ENCODE peak calls at places on chromosomes 1 and 21, in eight cellular contexts. O is neural crest cell, L is hippocampal formation, F is EH, H is NCI-H2081, E is caudate nucleus, C is astrocyte of the spinal cord, Q is RWPE1. U is an unnamed sample.
A peak's percentile ranks its signal among the peaks of the same experiment; 100 is the strongest.

GRCh38 chr1:198234511-198235251 is 77.9 kb downstream of the NEK7 start:
- DNase-seq in O (no peak), L (no peak), F (peak; percentile 60), H (peak; percentile 47), E (no peak), C (peak; percentile 66), Q (peak; percentile 52), U (no peak)

GRCh38 chr1:40802078-40803075 is 18.8 kb downstream of the KCNQ4 start:
- DNase-seq in O (peak; percentile 63), L (no peak), F (peak; percentile 85), H (peak; percentile 21), E (peak; percentile 3), C (peak; percentile 71), Q (peak; percentile 95), U (peak; percentile 30)

GRCh38 chr1:114695430-114696093 is at the start of gene AMPD1:
- DNase-seq in O (no peak), L (no peak), F (peak; percentile 54), H (no peak), E (no peak), C (no peak), Q (no peak), U (no peak)

GRCh38 chr1:85027242-85027983 is 20.9 kb downstream of the MCOLN3 start:
- DNase-seq in O (no peak), L (no peak), F (peak; percentile 28), H (no peak), E (no peak), C (no peak), Q (no peak), U (no peak)

GRCh38 chr1:239387304-239388231 is 1.2 kb downstream of the CHRM3 start:
- DNase-seq in O (peak; percentile 14), L (no peak), F (no peak), H (peak; percentile 44), E (no peak), C (peak; percentile 1), Q (no peak), U (no peak)

GRCh38 chr1:157195521-157196244 is 57.5 kb upstream of the ETV3 start:
- DNase-seq in O (no peak), L (no peak), F (no peak), H (no peak), E (no peak), C (no peak), Q (no peak), U (no peak)

GRCh38 chr1:62180649-62181048 is 14.0 kb upstream of the L1TD1 start:
- DNase-seq in O (no peak), L (no peak), F (no peak), H (no peak), E (no peak), C (no peak), Q (no peak), U (no peak)

GRCh38 chr1:51518033-51518729 is 885 bp downstream of the EPS15 start:
- DNase-seq in O (peak; percentile 20), L (peak; percentile 56), F (peak; percentile 50), H (peak; percentile 86), E (peak; percentile 34), C (no peak), Q (peak; percentile 30), U (no peak)

GRCh38 chr1:59232209-59232608 is 64.7 kb upstream of the FGGY start:
- DNase-seq in O (no peak), L (no peak), F (no peak), H (peak; percentile 93), E (no peak), C (no peak), Q (no peak), U (peak; percentile 80)

GRCh38 chr1:83034846-83035245 is 964.1 kb downstream of the TTLL7 start:
- DNase-seq in O (no peak), L (no peak), F (peak; percentile 57), H (no peak), E (no peak), C (no peak), Q (no peak), U (no peak)

GRCh38 chr21:32463367-32463766 is 50.9 kb downstream of the EVA1C start:
- DNase-seq in O (no peak), L (no peak), F (peak; percentile 91), H (no peak), E (no peak), C (peak; percentile 62), Q (no peak), U (no peak)

GRCh38 chr1:247111259-247111635 is 7.1 kb upstream of the ZNF669 start:
- DNase-seq in O (no peak), L (no peak), F (peak; percentile 31), H (no peak), E (no peak), C (no peak), Q (no peak), U (no peak)

GRCh38 chr1:15957221-15958090 is 18.4 kb downstream of the ZBTB17 start:
- DNase-seq in O (peak; percentile 27), L (no peak), F (peak; percentile 31), H (no peak), E (no peak), C (no peak), Q (no peak), U (no peak)

GRCh38 chr1:32073387-32074229 is 869 bp downstream of the TMEM39B start:
- DNase-seq in O (no peak), L (no peak), F (no peak), H (no peak), E (no peak), C (no peak), Q (no peak), U (no peak)

GRCh38 chr1:218366322-218367052 is 21.4 kb downstream of the TGFB2 start:
- DNase-seq in O (no peak), L (no peak), F (no peak), H (peak; percentile 58), E (no peak), C (peak; percentile 54), Q (no peak), U (peak; percentile 79)

GRCh38 chr1:31181515-31182343 is 58.0 kb downstream of the NKAIN1 start:
- DNase-seq in O (peak; percentile 57), L (no peak), F (peak; percentile 47), H (peak; percentile 36), E (no peak), C (no peak), Q (peak; percentile 43), U (no peak)

GRCh38 chr1:204672482-204673216 is 12.9 kb downstream of the LRRN2 start:
- DNase-seq in O (no peak), L (peak; percentile 22), F (no peak), H (no peak), E (no peak), C (no peak), Q (no peak), U (no peak)

GRCh38 chr1:218557731-218558130 is 212.6 kb downstream of the TGFB2 start:
- DNase-seq in O (no peak), L (no peak), F (peak; percentile 23), H (peak; percentile 88), E (no peak), C (peak; percentile 59), Q (no peak), U (peak; percentile 92)

GRCh38 chr1:175419684-175420490 is 227.3 kb upstream of the KIAA0040 start:
- DNase-seq in O (no peak), L (no peak), F (no peak), H (no peak), E (no peak), C (no peak), Q (no peak), U (no peak)

GRCh38 chr1:235919797-235920475 is 53.2 kb upstream of the LYST start:
- DNase-seq in O (no peak), L (no peak), F (peak; percentile 83), H (peak; percentile 86), E (no peak), C (peak; percentile 85), Q (peak; percentile 75), U (peak; percentile 46)

GRCh38 chr1:56533621-56534020 is 45.7 kb downstream of the PLPP3 start:
- DNase-seq in O (no peak), L (no peak), F (no peak), H (no peak), E (no peak), C (no peak), Q (peak; percentile 70), U (no peak)

GRCh38 chr1:111965781-111966453 is 23.6 kb downstream of the KCND3 start:
- DNase-seq in O (no peak), L (no peak), F (no peak), H (no peak), E (no peak), C (no peak), Q (no peak), U (no peak)

GRCh38 chr1:37481289-37482003 is 7.1 kb downstream of the ZC3H12A start:
- DNase-seq in O (no peak), L (no peak), F (no peak), H (no peak), E (no peak), C (no peak), Q (no peak), U (no peak)

GRCh38 chr1:58879464-58879863 is 95.6 kb upstream of the JUN start:
- DNase-seq in O (no peak), L (no peak), F (peak; percentile 58), H (no peak), E (no peak), C (no peak), Q (no peak), U (no peak)

GRCh38 chr1:89884718-89885596 is 64.1 kb downstream of the LRRC8D start:
- DNase-seq in O (no peak), L (no peak), F (peak; percentile 63), H (no peak), E (no peak), C (no peak), Q (peak; percentile 79), U (no peak)

GRCh38 chr1:975896-976683 is 5.8 kb downstream of the PERM1 start:
- DNase-seq in O (peak; percentile 71), L (no peak), F (peak; percentile 76), H (peak; percentile 49), E (no peak), C (peak; percentile 73), Q (peak; percentile 77), U (no peak)

GRCh38 chr21:37060296-37060695 is 12.6 kb downstream of the PIGP start:
- DNase-seq in O (peak; percentile 16), L (peak; percentile 50), F (peak; percentile 96), H (peak; percentile 98), E (peak; percentile 24), C (peak; percentile 99), Q (peak; percentile 56), U (peak; percentile 91)

U was measured in NCI-H1092.